ENCODE peak calls at places on chromosomes 11 and 22, in four cellular contexts. H is kidney, C is fibroblast of mammary gland, R is AG10803. U is an unnamed sample.

GRCh38 chr11:119317592-119318239 is 786 bp upstream of the MCAM start:
- DNase-seq in H (no peak), R (no peak), C (no peak), U (no peak)

GRCh38 chr22:39514373-39514973 is 5.9 kb upstream of the ATF4 start:
- DNase-seq in H (peak; percentile 66), R (peak; percentile 40), C (peak; percentile 44), U (no peak)

GRCh38 chr11:69941546-69942332 is 122.5 kb upstream of the FGF3 start:
- DNase-seq in C (no peak), R (no peak), H (peak; percentile 31), U (no peak)

GRCh38 chr22:22753526-22754267 is 109.3 kb downstream of the GGTLC2 start:
- DNase-seq in H (peak; percentile 87), R (no peak), C (peak; percentile 67), U (peak; percentile 24)

GRCh38 chr22:36731916-36732315 is 28.4 kb upstream of the CACNG2 start:
- DNase-seq in C (no peak), H (no peak), R (no peak), U (no peak)

GRCh38 chr11:83970061-83970671 is 684.0 kb upstream of the CCDC90B start:
- DNase-seq in H (no peak), C (peak; percentile 6), R (no peak), U (no peak)

GRCh38 chr11:6640985-6641701 is 14.5 kb downstream of the DCHS1 start:
- DNase-seq in C (no peak), R (no peak), H (peak; percentile 57), U (no peak)

GRCh38 chr11:15233386-15233785 is 118.7 kb downstream of the INSC start:
- DNase-seq in C (no peak), R (no peak), H (no peak), U (no peak)

GRCh38 chr22:24871611-24872205 is 65.7 kb downstream of the SGSM1 start:
- DNase-seq in R (no peak), H (no peak), C (no peak), U (no peak)

GRCh38 chr11:75244052-75244814 is 3.7 kb downstream of the TPBGL start:
- DNase-seq in R (no peak), H (no peak), C (no peak), U (no peak)

GRCh38 chr11:61749607-61750217 is 2.7 kb upstream of the MYRF start:
- DNase-seq in C (peak; percentile 15), H (peak; percentile 60), R (no peak), U (no peak)

GRCh38 chr11:126680109-126680508 is 320.5 kb downstream of the KIRREL3 start:
- DNase-seq in H (no peak), C (no peak), R (peak; percentile 25), U (no peak)

GRCh38 chr22:44271010-44271500 is 41.7 kb downstream of the SHISAL1 start:
- DNase-seq in H (no peak), R (no peak), C (no peak), U (no peak)

GRCh38 chr11:83689062-83689461 is 402.9 kb upstream of the CCDC90B start:
- DNase-seq in R (no peak), C (peak; percentile 10), H (no peak), U (peak; percentile 3)

GRCh38 chr11:114297806-114298700 is 1.9 kb downstream of the NNMT start:
- DNase-seq in R (peak; percentile 68), C (no peak), H (no peak), U (no peak)

GRCh38 chr22:42052765-42053164 is 17.8 kb downstream of the NAGA start:
- DNase-seq in C (no peak), R (no peak), H (no peak), U (no peak)

GRCh38 chr11:44002191-44003093 is 45.3 kb upstream of the ACCSL start:
- DNase-seq in H (no peak), C (no peak), R (no peak), U (no peak)

GRCh38 chr11:279966-280761 is 2.0 kb downstream of the NLRP6 start:
- DNase-seq in C (peak; percentile 9), H (peak; percentile 83), R (peak; percentile 27), U (peak; percentile 37)

GRCh38 chr11:32210601-32211000 is 119.7 kb downstream of the RCN1 start:
- DNase-seq in C (peak; percentile 72), R (peak; percentile 55), H (no peak), U (peak; percentile 2)

GRCh38 chr22:23681026-23681809 is 9.6 kb upstream of the RGL4 start:
- DNase-seq in C (no peak), H (no peak), R (no peak), U (no peak)

GRCh38 chr11:121591405-121592033 is 138.8 kb upstream of the SORL1-AS1 start:
- DNase-seq in R (peak; percentile 77), C (peak; percentile 77), H (no peak), U (peak; percentile 82)

GRCh38 chr22:20517422-20517821 is 10.0 kb downstream of the MED15 start:
- DNase-seq in C (no peak), R (no peak), H (peak; percentile 36), U (no peak)

GRCh38 chr22:48796295-48797015 is 1031.2 kb downstream of the BRD1 start:
- DNase-seq in R (no peak), C (no peak), H (no peak), U (no peak)

GRCh38 chr22:19886605-19887250 is 32.1 kb upstream of the GNB1L start:
- DNase-seq in R (peak; percentile 92), C (peak; percentile 85), H (peak; percentile 67), U (peak; percentile 87)

GRCh38 chr22:25935266-25936058 is 193.5 kb downstream of the MYO18B start:
- DNase-seq in C (no peak), H (no peak), R (no peak), U (no peak)

GRCh38 chr22:49845241-49845640 is 8.4 kb upstream of the ZBED4 start:
- DNase-seq in C (no peak), H (no peak), R (no peak), U (no peak)

DNA sequence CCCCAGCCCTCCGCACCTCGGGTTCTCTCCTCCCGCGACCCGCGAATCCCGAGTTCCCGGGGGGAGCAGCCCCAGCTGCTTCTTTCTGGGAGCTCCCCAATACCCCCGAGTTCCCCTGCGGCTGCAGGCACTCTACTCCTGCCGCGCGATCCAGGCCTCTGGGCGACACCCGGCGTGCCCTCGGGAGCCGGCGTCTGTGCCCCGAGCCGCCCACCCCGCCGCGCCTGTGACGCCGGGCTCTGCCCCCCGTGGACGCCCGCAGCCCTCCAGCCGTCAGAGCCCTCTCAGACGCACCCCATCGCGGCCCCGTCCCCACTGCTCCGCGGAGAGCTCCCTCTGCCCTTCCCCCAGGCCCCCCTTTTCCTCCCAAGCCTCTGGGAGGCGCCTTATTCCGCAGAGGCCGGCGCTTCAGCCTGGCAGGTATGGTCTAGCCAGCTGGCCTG is 422 bp downstream of the GLB1L2 start:
- DNase-seq in C (no peak), R (no peak), H (no peak), U (no peak)
- TF ChIP-seq CTCF in C (no peak), R (no peak), H (no peak), U (no peak)

DNA sequence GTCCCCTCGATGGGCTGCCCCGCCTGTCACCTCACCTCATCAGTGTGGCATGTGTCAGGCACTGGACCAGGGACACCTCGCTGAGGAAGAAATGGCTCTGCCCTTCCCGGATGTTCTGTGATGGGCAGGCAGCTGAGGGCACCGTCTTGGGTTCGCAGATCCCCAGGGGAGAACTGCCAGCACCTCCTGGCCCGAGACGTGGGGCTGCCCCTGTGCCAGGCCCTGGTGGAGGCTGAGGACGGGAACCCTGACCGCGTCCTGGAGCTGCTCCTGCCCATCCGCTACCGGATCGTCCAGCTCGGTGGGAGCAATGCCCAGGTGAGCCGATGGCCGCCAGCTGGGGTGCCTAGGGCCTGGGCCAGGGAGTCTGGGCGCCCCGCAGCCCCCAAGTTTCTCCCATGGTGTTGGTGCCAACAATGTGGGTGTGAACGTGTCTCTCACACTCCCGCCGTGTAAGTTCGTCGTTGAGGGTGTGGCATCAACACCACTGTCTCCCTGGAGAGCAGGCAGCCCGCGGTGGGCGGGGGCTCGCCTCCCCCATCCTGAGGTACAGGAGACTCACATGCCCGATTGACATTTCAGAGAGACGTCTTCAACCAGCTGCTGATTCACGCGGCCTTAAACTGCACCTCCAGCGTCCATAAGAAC is 7.3 kb upstream of the GTSE1 start:
- DNase-seq in C (no peak), R (no peak), H (no peak), U (no peak)
- H3K4me3 ChIP-seq in C (no peak overlapping the region), R (no peak overlapping the region), H (no peak overlapping the region), U (no peak overlapping the region)

DNA sequence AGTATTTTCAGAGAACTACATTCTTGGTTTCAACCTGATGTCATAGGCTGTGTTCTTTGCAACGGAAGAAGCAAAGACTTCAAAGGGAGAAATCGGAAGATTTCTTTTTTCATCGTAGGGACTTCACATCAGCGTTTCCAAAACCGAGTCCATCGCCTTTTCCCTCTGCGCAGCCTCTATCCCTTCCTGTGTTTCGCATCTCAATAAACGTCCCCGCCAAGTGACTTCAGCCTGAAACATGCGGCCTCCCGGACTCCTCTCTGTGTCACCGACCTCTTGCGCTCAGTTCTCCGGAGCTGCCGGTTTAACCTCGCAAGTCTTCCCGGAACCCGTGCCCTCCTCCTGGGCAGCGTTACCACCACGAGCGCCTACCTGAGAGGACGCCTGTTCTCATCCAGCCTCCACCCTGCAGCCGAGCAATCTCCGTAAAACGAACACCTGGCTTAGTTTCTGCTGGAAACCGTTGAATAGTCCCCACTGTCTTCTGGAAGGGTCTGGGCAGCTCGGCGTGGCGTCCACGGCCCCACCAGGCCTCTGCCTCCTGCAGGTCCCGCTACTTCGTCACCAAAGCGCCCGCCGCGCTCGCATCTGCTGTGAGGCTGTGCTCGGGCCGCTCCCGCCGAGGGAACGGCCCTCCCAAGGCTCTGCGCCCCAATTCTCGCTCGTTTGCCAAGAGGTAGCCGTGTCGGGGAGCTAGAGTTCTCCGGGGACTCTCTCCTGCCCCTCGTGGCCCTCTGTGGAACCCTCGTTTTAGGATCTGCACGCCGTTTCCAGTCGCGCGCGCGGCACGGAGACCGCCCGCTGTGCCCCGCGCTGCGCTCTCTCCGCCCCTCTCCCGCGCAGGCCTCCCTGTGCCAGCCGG is at the start of gene GLB1L3:
- DNase-seq in R (peak; percentile 6), H (no peak), C (no peak), U (no peak)
- TF ChIP-seq CTCF in R (peak; percentile 52), H (peak; percentile 10), C (peak; percentile 11), U (peak; percentile 38)

GRCh38 chr11:98003606-98004371 is 1017.0 kb upstream of the CNTN5 start:
- DNase-seq in H (no peak), C (no peak), R (no peak), U (peak; percentile 3)
- H3K4me3 ChIP-seq in H (no peak overlapping the region), C (no peak overlapping the region), R (no peak overlapping the region), U (peak overlapping the region; percentile 3)

GRCh38 chr22:45504703-45505341 is 2.1 kb downstream of the FBLN1 start:
- DNase-seq in C (no peak), H (peak; percentile 86), R (peak; percentile 50), U (peak; percentile 57)

GRCh38 chr22:45499746-45500145 is 2.9 kb upstream of the FBLN1 start:
- DNase-seq in R (no peak), H (peak; percentile 75), C (no peak), U (no peak)

GRCh38 chr22:45503816-45504702 is 1.4 kb downstream of the FBLN1 start:
- DNase-seq in C (peak; percentile 69), H (peak; percentile 72), R (peak; percentile 57), U (peak; percentile 64)

GRCh38 chr22:45503071-45503815 is 560 bp downstream of the FBLN1 start:
- DNase-seq in H (peak; percentile 61), C (no peak), R (no peak), U (no peak)

GRCh38 chr22:45502215-45503070 is at the start of gene FBLN1:
- DNase-seq in C (no peak), H (peak; percentile 84), R (no peak), U (peak; percentile 68)
- TF ChIP-seq CTCF in C (no peak), H (no peak), R (no peak), U (peak; percentile 34)

U was measured in fibroblast of villous mesenchyme.